ENCODE peak calls at places on chromosomes 11 and 22, in eight cellular contexts. One of them, this sample, is unnamed.

GRCh38 chr22:42760806-42761565 is 40.3 kb upstream of the A4GALT start:
- DNase-seq in activated naive CD4-positive, alpha-beta T cell treated with anti-CD3 and anti-CD28 coated beads, Interleukin-2, amount 50 U/mL, for 16 hours: no peak
- DNase-seq in A549: no peak
- DNase-seq in NCI-H2081 treated with DMSO at 0.1 percent for 48 hours: no peak
- DNase-seq in DND-41: no peak
- DNase-seq in astrocyte of the cerebellum: no peak
- DNase-seq in NCI-H748 treated with DMSO at 0.1 percent for 48 hours: no peak
- DNase-seq in HTR-8/SVneo: no peak
- DNase-seq in this sample: no peak

GRCh38 chr11:62242021-62242420 is at the start of gene SCGB1D2:
- DNase-seq in activated naive CD4-positive, alpha-beta T cell treated with anti-CD3 and anti-CD28 coated beads, Interleukin-2, amount 50 U/mL, for 16 hours: no peak
- DNase-seq in A549: peak; percentile 50
- DNase-seq in NCI-H2081 treated with DMSO at 0.1 percent for 48 hours: peak; percentile 93
- DNase-seq in DND-41: no peak
- DNase-seq in astrocyte of the cerebellum: no peak
- DNase-seq in NCI-H748 treated with DMSO at 0.1 percent for 48 hours: peak; percentile 60
- DNase-seq in HTR-8/SVneo: no peak
- DNase-seq in this sample: no peak

GRCh38 chr11:34427171-34427805 is 11.4 kb upstream of the CAT start:
- DNase-seq in activated naive CD4-positive, alpha-beta T cell treated with anti-CD3 and anti-CD28 coated beads, Interleukin-2, amount 50 U/mL, for 16 hours: no peak
- DNase-seq in A549: peak; percentile 89
- DNase-seq in NCI-H2081 treated with DMSO at 0.1 percent for 48 hours: no peak
- DNase-seq in DND-41: no peak
- DNase-seq in astrocyte of the cerebellum: peak; percentile 61
- DNase-seq in NCI-H748 treated with DMSO at 0.1 percent for 48 hours: no peak
- DNase-seq in HTR-8/SVneo: peak; percentile 45
- DNase-seq in this sample: no peak

GRCh38 chr22:23773247-23774113 is 831 bp downstream of the MMP11 start:
- DNase-seq in activated naive CD4-positive, alpha-beta T cell treated with anti-CD3 and anti-CD28 coated beads, Interleukin-2, amount 50 U/mL, for 16 hours: no peak
- DNase-seq in A549: no peak
- DNase-seq in NCI-H2081 treated with DMSO at 0.1 percent for 48 hours: no peak
- DNase-seq in DND-41: no peak
- DNase-seq in astrocyte of the cerebellum: no peak
- DNase-seq in NCI-H748 treated with DMSO at 0.1 percent for 48 hours: peak; percentile 28
- DNase-seq in HTR-8/SVneo: no peak
- DNase-seq in this sample: no peak

GRCh38 chr11:126339073-126339865 is 16.2 kb upstream of the ST3GAL4 start:
- DNase-seq in activated naive CD4-positive, alpha-beta T cell treated with anti-CD3 and anti-CD28 coated beads, Interleukin-2, amount 50 U/mL, for 16 hours: no peak
- DNase-seq in A549: no peak
- DNase-seq in NCI-H2081 treated with DMSO at 0.1 percent for 48 hours: no peak
- DNase-seq in DND-41: no peak
- DNase-seq in astrocyte of the cerebellum: no peak
- DNase-seq in NCI-H748 treated with DMSO at 0.1 percent for 48 hours: no peak
- DNase-seq in HTR-8/SVneo: no peak
- DNase-seq in this sample: no peak

GRCh38 chr11:118791961-118792578 is 1.1 kb upstream of the DDX6 start:
- DNase-seq in activated naive CD4-positive, alpha-beta T cell treated with anti-CD3 and anti-CD28 coated beads, Interleukin-2, amount 50 U/mL, for 16 hours: peak; percentile 41
- DNase-seq in A549: peak; percentile 10
- DNase-seq in NCI-H2081 treated with DMSO at 0.1 percent for 48 hours: no peak
- DNase-seq in DND-41: peak; percentile 56
- DNase-seq in astrocyte of the cerebellum: no peak
- DNase-seq in NCI-H748 treated with DMSO at 0.1 percent for 48 hours: no peak
- DNase-seq in HTR-8/SVneo: no peak
- DNase-seq in this sample: peak; percentile 40

GRCh38 chr22:20299736-20300136 is 20.1 kb downstream of the DGCR6L start:
- DNase-seq in activated naive CD4-positive, alpha-beta T cell treated with anti-CD3 and anti-CD28 coated beads, Interleukin-2, amount 50 U/mL, for 16 hours: no peak
- DNase-seq in A549: no peak
- DNase-seq in NCI-H2081 treated with DMSO at 0.1 percent for 48 hours: no peak
- DNase-seq in DND-41: no peak
- DNase-seq in astrocyte of the cerebellum: no peak
- DNase-seq in NCI-H748 treated with DMSO at 0.1 percent for 48 hours: no peak
- DNase-seq in HTR-8/SVneo: no peak
- DNase-seq in this sample: no peak

GRCh38 chr22:17012267-17012666 is 4.2 kb upstream of the GAB4 start:
- DNase-seq in activated naive CD4-positive, alpha-beta T cell treated with anti-CD3 and anti-CD28 coated beads, Interleukin-2, amount 50 U/mL, for 16 hours: no peak
- DNase-seq in A549: no peak
- DNase-seq in NCI-H2081 treated with DMSO at 0.1 percent for 48 hours: no peak
- DNase-seq in DND-41: no peak
- DNase-seq in astrocyte of the cerebellum: no peak
- DNase-seq in NCI-H748 treated with DMSO at 0.1 percent for 48 hours: no peak
- DNase-seq in HTR-8/SVneo: no peak
- DNase-seq in this sample: no peak

GRCh38 chr22:43313497-43314474 is 29.4 kb downstream of the SCUBE1 start:
- DNase-seq in activated naive CD4-positive, alpha-beta T cell treated with anti-CD3 and anti-CD28 coated beads, Interleukin-2, amount 50 U/mL, for 16 hours: no peak
- DNase-seq in A549: no peak
- DNase-seq in NCI-H2081 treated with DMSO at 0.1 percent for 48 hours: no peak
- DNase-seq in DND-41: no peak
- DNase-seq in astrocyte of the cerebellum: no peak
- DNase-seq in NCI-H748 treated with DMSO at 0.1 percent for 48 hours: no peak
- DNase-seq in HTR-8/SVneo: peak; percentile 18
- DNase-seq in this sample: no peak

GRCh38 chr11:12249590-12250260 is 127.6 kb upstream of the PARVA start:
- DNase-seq in activated naive CD4-positive, alpha-beta T cell treated with anti-CD3 and anti-CD28 coated beads, Interleukin-2, amount 50 U/mL, for 16 hours: no peak
- DNase-seq in A549: no peak
- DNase-seq in NCI-H2081 treated with DMSO at 0.1 percent for 48 hours: peak; percentile 86
- DNase-seq in DND-41: no peak
- DNase-seq in astrocyte of the cerebellum: no peak
- DNase-seq in NCI-H748 treated with DMSO at 0.1 percent for 48 hours: peak; percentile 97
- DNase-seq in HTR-8/SVneo: no peak
- DNase-seq in this sample: no peak

GRCh38 chr11:33721291-33721840 is 14.9 kb downstream of the CD59 start:
- DNase-seq in activated naive CD4-positive, alpha-beta T cell treated with anti-CD3 and anti-CD28 coated beads, Interleukin-2, amount 50 U/mL, for 16 hours: no peak
- DNase-seq in A549: no peak
- DNase-seq in NCI-H2081 treated with DMSO at 0.1 percent for 48 hours: no peak
- DNase-seq in DND-41: no peak
- DNase-seq in astrocyte of the cerebellum: no peak
- DNase-seq in NCI-H748 treated with DMSO at 0.1 percent for 48 hours: no peak
- DNase-seq in HTR-8/SVneo: no peak
- DNase-seq in this sample: no peak

GRCh38 chr11:67463680-67464410 is 5.2 kb downstream of the TMEM134 start:
- DNase-seq in activated naive CD4-positive, alpha-beta T cell treated with anti-CD3 and anti-CD28 coated beads, Interleukin-2, amount 50 U/mL, for 16 hours: no peak
- DNase-seq in A549: peak; percentile 90
- DNase-seq in NCI-H2081 treated with DMSO at 0.1 percent for 48 hours: no peak
- DNase-seq in DND-41: no peak
- DNase-seq in astrocyte of the cerebellum: no peak
- DNase-seq in NCI-H748 treated with DMSO at 0.1 percent for 48 hours: no peak
- DNase-seq in HTR-8/SVneo: peak; percentile 56
- DNase-seq in this sample: no peak

GRCh38 chr11:1772270-1773130 is 8.8 kb upstream of the CTSD start:
- DNase-seq in activated naive CD4-positive, alpha-beta T cell treated with anti-CD3 and anti-CD28 coated beads, Interleukin-2, amount 50 U/mL, for 16 hours: peak; percentile 64
- DNase-seq in A549: peak; percentile 94
- DNase-seq in NCI-H2081 treated with DMSO at 0.1 percent for 48 hours: no peak
- DNase-seq in DND-41: peak; percentile 68
- DNase-seq in astrocyte of the cerebellum: peak; percentile 75
- DNase-seq in NCI-H748 treated with DMSO at 0.1 percent for 48 hours: no peak
- DNase-seq in HTR-8/SVneo: peak; percentile 92
- DNase-seq in this sample: peak; percentile 60

This sample was measured in activated CD8-positive, alpha-beta memory T cell treated with anti-CD3 and anti-CD28 coated beads, Interleukin-2, amount 50 U/mL, for 4 hours.